ENCODE peak calls at places on chromosomes 3 and 15, in nine cellular contexts. One of them, this sample, is unnamed.
A peak's percentile ranks its signal among the peaks of the same experiment; 100 is the strongest.

GRCh38 chr3:127668906-127669305 is 3.8 kb upstream of the ABTB1 start:
- DNase-seq in H9: no peak
- DNase-seq in BE2C: no peak
- DNase-seq in foreskin fibroblast: no peak
- DNase-seq in fibroblast of lung: no peak
- DNase-seq in D721Med: no peak
- DNase-seq in kidney epithelial cell: no peak
- DNase-seq in ovary: no peak
- DNase-seq in omental fat pad: no peak
- DNase-seq in this sample: no peak

GRCh38 chr3:158770254-158771017 is 31.4 kb upstream of the MFSD1 start:
- DNase-seq in foreskin fibroblast: peak; percentile 91
- DNase-seq in ovary: no peak
- DNase-seq in fibroblast of lung: peak; percentile 89
- DNase-seq in BE2C: no peak
- DNase-seq in kidney epithelial cell: no peak
- DNase-seq in H9: no peak
- DNase-seq in D721Med: no peak
- DNase-seq in omental fat pad: no peak
- DNase-seq in this sample: no peak

GRCh38 chr15:44530653-44531052 is 6.3 kb upstream of the EIF3J start:
- DNase-seq in H9: no peak
- DNase-seq in fibroblast of lung: no peak
- DNase-seq in omental fat pad: no peak
- DNase-seq in BE2C: no peak
- DNase-seq in kidney epithelial cell: no peak
- DNase-seq in foreskin fibroblast: peak; percentile 17
- DNase-seq in ovary: no peak
- DNase-seq in D721Med: no peak
- DNase-seq in this sample: no peak

GRCh38 chr3:174891524-174892203 is 32.5 kb downstream of the NAALADL2 start:
- DNase-seq in omental fat pad: no peak
- DNase-seq in ovary: no peak
- DNase-seq in foreskin fibroblast: no peak
- DNase-seq in BE2C: peak; percentile 13
- DNase-seq in D721Med: no peak
- DNase-seq in fibroblast of lung: peak; percentile 8
- DNase-seq in H9: no peak
- DNase-seq in kidney epithelial cell: no peak
- DNase-seq in this sample: no peak

GRCh38 chr3:31356941-31357340 is 175.8 kb upstream of the STT3B start:
- DNase-seq in H9: peak; percentile 49
- DNase-seq in omental fat pad: no peak
- DNase-seq in fibroblast of lung: peak; percentile 20
- DNase-seq in kidney epithelial cell: no peak
- DNase-seq in D721Med: no peak
- DNase-seq in foreskin fibroblast: no peak
- DNase-seq in ovary: no peak
- DNase-seq in BE2C: peak; percentile 8
- DNase-seq in this sample: no peak

GRCh38 chr3:62621171-62621570 is 247.8 kb upstream of the FEZF2 start:
- DNase-seq in D721Med: no peak
- DNase-seq in fibroblast of lung: no peak
- DNase-seq in foreskin fibroblast: peak; percentile 35
- DNase-seq in BE2C: no peak
- DNase-seq in omental fat pad: no peak
- DNase-seq in H9: no peak
- DNase-seq in kidney epithelial cell: no peak
- DNase-seq in ovary: no peak
- DNase-seq in this sample: no peak

GRCh38 chr15:63860161-63860954 is 26.6 kb upstream of the HERC1 start:
- DNase-seq in ovary: no peak
- DNase-seq in omental fat pad: no peak
- DNase-seq in fibroblast of lung: no peak
- DNase-seq in H9: no peak
- DNase-seq in kidney epithelial cell: no peak
- DNase-seq in BE2C: no peak
- DNase-seq in foreskin fibroblast: no peak
- DNase-seq in D721Med: no peak
- DNase-seq in this sample: no peak

GRCh38 chr3:38655708-38656300 is 6.3 kb upstream of the SCN5A start:
- DNase-seq in BE2C: peak; percentile 40
- DNase-seq in omental fat pad: no peak
- DNase-seq in D721Med: no peak
- DNase-seq in foreskin fibroblast: peak; percentile 57
- DNase-seq in H9: peak; percentile 64
- DNase-seq in ovary: no peak
- DNase-seq in kidney epithelial cell: peak; percentile 19
- DNase-seq in fibroblast of lung: peak; percentile 46
- DNase-seq in this sample: no peak

GRCh38 chr3:48236531-48236930 is 4.4 kb upstream of the ZNF589 start:
- DNase-seq in D721Med: no peak
- DNase-seq in kidney epithelial cell: no peak
- DNase-seq in omental fat pad: no peak
- DNase-seq in fibroblast of lung: no peak
- DNase-seq in ovary: peak; percentile 12
- DNase-seq in foreskin fibroblast: no peak
- DNase-seq in BE2C: no peak
- DNase-seq in H9: no peak
- DNase-seq in this sample: no peak

GRCh38 chr3:48233542-48233941 is 7.4 kb upstream of the ZNF589 start:
- DNase-seq in foreskin fibroblast: no peak
- DNase-seq in ovary: peak; percentile 10
- DNase-seq in D721Med: no peak
- DNase-seq in H9: no peak
- DNase-seq in kidney epithelial cell: no peak
- DNase-seq in fibroblast of lung: no peak
- DNase-seq in omental fat pad: no peak
- DNase-seq in BE2C: no peak
- DNase-seq in this sample: no peak

GRCh38 chr3:48226959-48227358 is 3.7 kb downstream of the CAMP start:
- DNase-seq in D721Med: no peak
- DNase-seq in foreskin fibroblast: no peak
- DNase-seq in kidney epithelial cell: no peak
- DNase-seq in omental fat pad: no peak
- DNase-seq in ovary: no peak
- DNase-seq in fibroblast of lung: no peak
- DNase-seq in BE2C: no peak
- DNase-seq in H9: no peak
- DNase-seq in this sample: no peak

GRCh38 chr3:48232232-48232631 is 8.7 kb upstream of the ZNF589 start:
- DNase-seq in BE2C: no peak
- DNase-seq in D721Med: no peak
- DNase-seq in H9: no peak
- DNase-seq in ovary: no peak
- DNase-seq in fibroblast of lung: no peak
- DNase-seq in omental fat pad: no peak
- DNase-seq in foreskin fibroblast: no peak
- DNase-seq in kidney epithelial cell: no peak
- DNase-seq in this sample: no peak

GRCh38 chr3:48232734-48233133 is 8.2 kb upstream of the ZNF589 start:
- DNase-seq in H9: peak; percentile 89
- DNase-seq in omental fat pad: peak; percentile 49
- DNase-seq in foreskin fibroblast: peak; percentile 79
- DNase-seq in fibroblast of lung: peak; percentile 63
- DNase-seq in D721Med: peak; percentile 51
- DNase-seq in kidney epithelial cell: peak; percentile 41
- DNase-seq in ovary: peak; percentile 74
- DNase-seq in BE2C: peak; percentile 76
- DNase-seq in this sample: peak; percentile 84
- TF ChIP-seq CTCF in H9: peak; percentile 80
- TF ChIP-seq CTCF in omental fat pad: no peak
- TF ChIP-seq CTCF in foreskin fibroblast: peak; percentile 69
- TF ChIP-seq CTCF in fibroblast of lung: peak; percentile 41
- TF ChIP-seq CTCF in D721Med: peak; percentile 88
- TF ChIP-seq CTCF in kidney epithelial cell: peak; percentile 73
- TF ChIP-seq CTCF in ovary: peak; percentile 37
- TF ChIP-seq CTCF in BE2C: peak; percentile 74
- TF ChIP-seq CTCF in this sample: peak; percentile 22

GRCh38 chr15:41692049-41692448 is 31.8 kb downstream of the MGA start:
- DNase-seq in D721Med: no peak
- DNase-seq in ovary: no peak
- DNase-seq in H9: no peak
- DNase-seq in kidney epithelial cell: no peak
- DNase-seq in BE2C: no peak
- DNase-seq in fibroblast of lung: no peak
- DNase-seq in omental fat pad: no peak
- DNase-seq in foreskin fibroblast: no peak
- DNase-seq in this sample: no peak

GRCh38 chr15:41698779-41699178 is 38.6 kb downstream of the MGA start:
- DNase-seq in ovary: no peak
- DNase-seq in fibroblast of lung: no peak
- DNase-seq in foreskin fibroblast: peak; percentile 14
- DNase-seq in kidney epithelial cell: no peak
- DNase-seq in omental fat pad: no peak
- DNase-seq in BE2C: no peak
- DNase-seq in H9: no peak
- DNase-seq in D721Med: no peak
- DNase-seq in this sample: no peak

GRCh38 chr15:41691471-41691870 is 31.3 kb downstream of the MGA start:
- DNase-seq in foreskin fibroblast: no peak
- DNase-seq in omental fat pad: no peak
- DNase-seq in kidney epithelial cell: no peak
- DNase-seq in ovary: no peak
- DNase-seq in D721Med: no peak
- DNase-seq in BE2C: no peak
- DNase-seq in H9: no peak
- DNase-seq in fibroblast of lung: no peak
- DNase-seq in this sample: no peak

GRCh38 chr15:41693757-41694156 is 33.6 kb downstream of the MGA start:
- DNase-seq in D721Med: no peak
- DNase-seq in ovary: no peak
- DNase-seq in H9: no peak
- DNase-seq in kidney epithelial cell: no peak
- DNase-seq in BE2C: no peak
- DNase-seq in foreskin fibroblast: no peak
- DNase-seq in omental fat pad: no peak
- DNase-seq in fibroblast of lung: no peak
- DNase-seq in this sample: no peak

GRCh38 chr15:41695750-41696436 is 35.7 kb downstream of the MGA start:
- DNase-seq in H9: no peak
- DNase-seq in fibroblast of lung: peak; percentile 71
- DNase-seq in D721Med: peak; percentile 29
- DNase-seq in kidney epithelial cell: no peak
- DNase-seq in foreskin fibroblast: peak; percentile 36
- DNase-seq in BE2C: peak; percentile 36
- DNase-seq in ovary: no peak
- DNase-seq in omental fat pad: no peak
- DNase-seq in this sample: no peak
- TF ChIP-seq CTCF in H9: peak; percentile 48
- TF ChIP-seq CTCF in fibroblast of lung: peak; percentile 21
- TF ChIP-seq CTCF in D721Med: peak; percentile 57
- TF ChIP-seq CTCF in kidney epithelial cell: peak; percentile 16
- TF ChIP-seq CTCF in foreskin fibroblast: peak; percentile 9
- TF ChIP-seq CTCF in BE2C: peak; percentile 64
- TF ChIP-seq CTCF in ovary: no peak
- TF ChIP-seq CTCF in omental fat pad: no peak
- TF ChIP-seq CTCF in this sample: no peak

GRCh38 chr15:68315495-68316007 is 38.0 kb downstream of the FEM1B start:
- DNase-seq in kidney epithelial cell: no peak
- DNase-seq in H9: peak; percentile 67
- DNase-seq in fibroblast of lung: no peak
- DNase-seq in D721Med: no peak
- DNase-seq in ovary: peak; percentile 36
- DNase-seq in foreskin fibroblast: no peak
- DNase-seq in omental fat pad: peak; percentile 16
- DNase-seq in BE2C: no peak
- DNase-seq in this sample: no peak

GRCh38 chr15:68314563-68314962 is 37.0 kb downstream of the FEM1B start:
- DNase-seq in omental fat pad: peak; percentile 5
- DNase-seq in kidney epithelial cell: no peak
- DNase-seq in H9: peak; percentile 13
- DNase-seq in fibroblast of lung: peak; percentile 69
- DNase-seq in ovary: peak; percentile 29
- DNase-seq in BE2C: no peak
- DNase-seq in foreskin fibroblast: no peak
- DNase-seq in D721Med: no peak
- DNase-seq in this sample: no peak

GRCh38 chr15:68317281-68318007 is 39.9 kb downstream of the FEM1B start:
- DNase-seq in foreskin fibroblast: no peak
- DNase-seq in ovary: peak; percentile 27
- DNase-seq in H9: peak; percentile 16
- DNase-seq in kidney epithelial cell: no peak
- DNase-seq in omental fat pad: no peak
- DNase-seq in fibroblast of lung: no peak
- DNase-seq in BE2C: no peak
- DNase-seq in D721Med: no peak
- DNase-seq in this sample: no peak

GRCh38 chr15:68315035-68315434 is 37.5 kb downstream of the FEM1B start:
- DNase-seq in BE2C: no peak
- DNase-seq in ovary: no peak
- DNase-seq in kidney epithelial cell: no peak
- DNase-seq in fibroblast of lung: no peak
- DNase-seq in omental fat pad: no peak
- DNase-seq in H9: peak; percentile 4
- DNase-seq in foreskin fibroblast: no peak
- DNase-seq in D721Med: no peak
- DNase-seq in this sample: no peak

DNA sequence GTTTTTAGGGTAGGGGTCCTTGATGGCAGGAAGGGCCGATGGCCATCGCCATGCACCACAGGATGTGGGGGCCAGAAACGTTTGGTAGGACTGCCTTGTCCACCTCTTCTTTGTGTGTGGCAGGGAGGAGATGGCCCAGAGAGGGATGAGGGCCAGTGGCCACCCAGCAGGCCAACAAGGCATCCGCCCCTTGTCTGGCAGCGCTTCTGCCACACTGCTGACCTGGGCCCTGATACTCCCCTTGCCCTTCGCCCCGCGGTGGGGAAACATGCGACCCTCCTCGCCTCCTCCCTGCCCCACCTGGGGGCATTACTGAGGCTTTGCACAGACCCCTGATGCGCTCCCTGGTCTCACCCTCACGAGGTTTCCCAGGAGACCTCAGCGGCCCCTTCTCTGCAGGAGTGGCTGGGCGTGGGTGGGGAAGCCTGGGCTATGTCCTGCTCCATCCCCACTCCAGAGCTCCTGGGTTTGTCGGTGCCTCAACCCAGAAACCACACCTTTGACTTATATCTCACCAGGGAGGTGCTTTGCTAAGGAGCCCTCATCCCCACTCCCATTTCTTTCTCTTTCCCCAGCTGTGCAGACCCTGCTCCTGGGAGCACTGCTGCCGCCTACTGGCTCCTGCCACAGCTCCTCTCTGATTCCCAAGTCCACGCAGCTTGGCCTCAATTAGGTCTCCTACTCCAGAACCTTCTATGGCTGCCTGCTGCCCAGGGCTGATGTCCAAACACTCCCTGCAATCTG is 38.7 kb downstream of the FEM1B start:
- DNase-seq in foreskin fibroblast: no peak
- DNase-seq in omental fat pad: peak; percentile 10
- DNase-seq in fibroblast of lung: no peak
- DNase-seq in kidney epithelial cell: no peak
- DNase-seq in D721Med: no peak
- DNase-seq in BE2C: peak; percentile 42
- DNase-seq in H9: peak; percentile 79
- DNase-seq in ovary: peak; percentile 28
- DNase-seq in this sample: peak; percentile 71
- TF ChIP-seq CTCF in foreskin fibroblast: peak; percentile 15
- TF ChIP-seq CTCF in omental fat pad: no peak
- TF ChIP-seq CTCF in fibroblast of lung: peak; percentile 11
- TF ChIP-seq CTCF in kidney epithelial cell: peak; percentile 42
- TF ChIP-seq CTCF in D721Med: peak; percentile 61
- TF ChIP-seq CTCF in BE2C: peak; percentile 55
- TF ChIP-seq CTCF in H9: peak; percentile 72
- TF ChIP-seq CTCF in ovary: no peak
- TF ChIP-seq CTCF in this sample: no peak

GRCh38 chr15:83555383-83555782 is 98.5 kb upstream of the ADAMTSL3 start:
- DNase-seq in ovary: no peak
- DNase-seq in omental fat pad: no peak
- DNase-seq in D721Med: no peak
- DNase-seq in foreskin fibroblast: no peak
- DNase-seq in BE2C: no peak
- DNase-seq in H9: no peak
- DNase-seq in fibroblast of lung: no peak
- DNase-seq in kidney epithelial cell: no peak
- DNase-seq in this sample: no peak
- TF ChIP-seq CTCF in ovary: no peak
- TF ChIP-seq CTCF in omental fat pad: no peak
- TF ChIP-seq CTCF in D721Med: no peak
- TF ChIP-seq CTCF in foreskin fibroblast: no peak
- TF ChIP-seq CTCF in BE2C: no peak
- TF ChIP-seq CTCF in H9: no peak
- TF ChIP-seq CTCF in fibroblast of lung: no peak
- TF ChIP-seq CTCF in kidney epithelial cell: no peak
- TF ChIP-seq CTCF in this sample: no peak

This sample was measured in glutamatergic neuron.